ENCODE peak calls at places on chromosomes 6 and 20, in eight cellular contexts. K is fibroblast of mammary gland, W is HCEC 1CT, Q is MCF 10A, L is NCI-H1436 treated with DMSO at 0.1 percent for 48 hours, T is T-helper 1 cell, U is NCI-H1694, J is NCI-H187 treated with DMSO at 0.1 percent for 48 hours. G is an unnamed sample.

GRCh38 chr6:24454452-24454851 is 34.9 kb downstream of the GPLD1 start:
- DNase-seq in K (no peak), W (no peak), Q (no peak), L (no peak), T (no peak), U (no peak), J (no peak), G (no peak)

GRCh38 chr6:165096868-165097267 is 212.5 kb downstream of the C6orf118 start:
- DNase-seq in K (no peak), W (peak), Q (no peak), L (no peak), T (no peak), U (no peak), J (no peak), G (no peak)

GRCh38 chr20:34938466-34939163 is 17.0 kb downstream of the GSS start:
- DNase-seq in K (no peak), W (no peak), Q (peak), L (no peak), T (no peak), U (peak), J (no peak), G (no peak)

GRCh38 chr6:75273009-75273408 is 11.6 kb downstream of the TMEM30A start:
- DNase-seq in K (no peak), W (peak), Q (no peak), L (no peak), T (no peak), U (no peak), J (no peak), G (no peak)

GRCh38 chr6:13494137-13494536 is 6.7 kb upstream of the GFOD1 start:
- DNase-seq in K (no peak), W (no peak), Q (no peak), L (no peak), T (no peak), U (no peak), J (no peak), G (no peak)

GRCh38 chr6:79158856-79159516 is 75.5 kb downstream of the HMGN3 start:
- DNase-seq in K (no peak), W (peak), Q (no peak), L (no peak), T (no peak), U (no peak), J (no peak), G (peak)

GRCh38 chr6:81996414-81996813 is 243.9 kb upstream of the TENT5A start:
- DNase-seq in K (peak), W (peak), Q (peak), L (no peak), T (no peak), U (no peak), J (no peak), G (peak)

GRCh38 chr6:44006872-44007303 is 120.4 kb downstream of the MRPL14 start:
- DNase-seq in K (no peak), W (no peak), Q (no peak), L (no peak), T (no peak), U (no peak), J (no peak), G (no peak)

GRCh38 chr20:57250607-57251343 is 15.7 kb downstream of the BMP7 start:
- DNase-seq in K (no peak), W (no peak), Q (no peak), L (no peak), T (no peak), U (no peak), J (no peak), G (no peak)

GRCh38 chr6:100363651-100364050 is 101.1 kb downstream of the SIM1 start:
- DNase-seq in K (no peak), W (no peak), Q (no peak), L (no peak), T (no peak), U (no peak), J (no peak), G (no peak)

GRCh38 chr20:48012401-48012974 is 227.2 kb upstream of the SULF2 start:
- DNase-seq in K (peak), W (no peak), Q (peak), L (no peak), T (no peak), U (no peak), J (no peak), G (peak)

GRCh38 chr20:5290596-5290995 is 26.2 kb downstream of the PROKR2 start:
- DNase-seq in K (no peak), W (no peak), Q (no peak), L (no peak), T (no peak), U (no peak), J (no peak), G (no peak)

GRCh38 chr6:166262738-166263515 is 45.3 kb downstream of the PRR18 start:
- DNase-seq in K (no peak), W (no peak), Q (no peak), L (no peak), T (no peak), U (no peak), J (no peak), G (no peak)

GRCh38 chr6:163381118-163381751 is 33.3 kb upstream of the QKI start:
- DNase-seq in K (no peak), W (no peak), Q (no peak), L (no peak), T (no peak), U (no peak), J (peak), G (no peak)

GRCh38 chr6:124294572-124294971 is 490.9 kb downstream of the NKAIN2 start:
- DNase-seq in K (peak), W (no peak), Q (peak), L (no peak), T (no peak), U (no peak), J (no peak), G (peak)

GRCh38 chr6:73394577-73395354 is at the start of gene DDX43:
- DNase-seq in K (peak), W (no peak), Q (no peak), L (no peak), T (peak), U (peak), J (no peak), G (peak)

GRCh38 chr6:1942834-1943233 is 302.6 kb downstream of the GMDS start:
- DNase-seq in K (no peak), W (no peak), Q (no peak), L (no peak), T (no peak), U (no peak), J (no peak), G (no peak)

G was measured in astrocyte.